ENCODE peak calls at places on chromosome 4, in four cellular contexts. X, Y, N and L are unnamed samples.
A peak's percentile ranks its signal among the peaks of the same experiment; 100 is the strongest.

GRCh38 chr4:90951037-90951436 is 823.8 kb downstream of the CCSER1 start:
- DNase-seq in X (no peak), Y (peak; percentile 66), N (peak; percentile 36), L (peak; percentile 20)

GRCh38 chr4:179465131-179465797 is 2023.0 kb upstream of the AGA start:
- DNase-seq in X (peak; percentile 21), Y (no peak), N (no peak), L (no peak)

GRCh38 chr4:55637272-55637820 is 1.2 kb upstream of the NMU start:
- DNase-seq in X (peak; percentile 52), Y (no peak), N (no peak), L (no peak)

GRCh38 chr4:1233641-1234277 is 15.2 kb downstream of the CTBP1 start:
- DNase-seq in X (no peak), Y (no peak), N (no peak), L (no peak)

GRCh38 chr4:89752932-89753598 is 83.9 kb downstream of the SNCA start:
- DNase-seq in X (no peak), Y (no peak), N (no peak), L (peak; percentile 21)

GRCh38 chr4:81758865-81759264 is 287.2 kb upstream of the RASGEF1B start:
- DNase-seq in X (no peak), Y (no peak), N (no peak), L (no peak)

GRCh38 chr4:39228377-39228776 is 46.0 kb downstream of the WDR19 start:
- DNase-seq in X (no peak), Y (no peak), N (no peak), L (no peak)

GRCh38 chr4:95761441-95761840 is 78.5 kb upstream of the PDHA2 start:
- DNase-seq in X (no peak), Y (peak; percentile 1), N (no peak), L (no peak)

GRCh38 chr4:140806175-140806574 is 50.0 kb upstream of the TBC1D9 start:
- DNase-seq in X (no peak), Y (no peak), N (no peak), L (no peak)

GRCh38 chr4:142088906-142089305 is 452.5 kb downstream of the IL15 start:
- DNase-seq in X (no peak), Y (no peak), N (no peak), L (no peak)

GRCh38 chr4:142092941-142093340 is 456.6 kb downstream of the IL15 start:
- DNase-seq in X (no peak), Y (no peak), N (no peak), L (no peak)

GRCh38 chr4:142095886-142096605 is 459.7 kb downstream of the IL15 start:
- DNase-seq in X (no peak), Y (peak; percentile 90), N (no peak), L (no peak)

GRCh38 chr4:142091085-142091513 is 454.7 kb downstream of the IL15 start:
- DNase-seq in X (no peak), Y (no peak), N (no peak), L (no peak)

GRCh38 chr4:142091691-142092182 is 455.4 kb downstream of the IL15 start:
- DNase-seq in X (no peak), Y (peak; percentile 48), N (no peak), L (no peak)
- TF ChIP-seq SP1 in X (no peak), Y (peak; percentile 64), N (no peak), L (no peak)

DNA sequence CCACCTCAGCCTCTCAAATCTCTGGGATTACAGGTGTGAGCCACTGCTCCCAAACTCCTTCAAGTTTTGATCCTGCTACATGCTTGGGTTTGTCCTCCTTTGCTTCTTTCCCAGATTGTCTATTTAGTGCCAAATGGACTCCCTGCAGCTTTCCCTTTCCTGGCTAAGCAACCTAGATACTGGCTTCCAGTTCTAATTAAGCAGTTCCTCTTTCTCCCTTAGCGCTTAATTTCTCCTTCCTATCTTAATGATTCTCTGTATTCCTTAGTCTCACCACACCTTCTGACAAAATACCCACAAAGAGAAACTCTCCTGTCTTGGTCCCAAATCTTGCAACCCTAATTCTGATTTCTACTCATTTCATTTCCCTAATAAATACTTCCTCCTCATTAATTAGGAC is 7.8 kb downstream of the RXFP1 start:
- DNase-seq in X (no peak), Y (no peak), N (no peak), L (no peak)
- TF ChIP-seq SP1 in X (no peak), Y (no peak), N (no peak), L (no peak)

GRCh38 chr4:53273726-53274125 is 92.1 kb downstream of the SCFD2 start:
- DNase-seq in X (no peak), Y (no peak), N (no peak), L (no peak)
- TF ChIP-seq SP1 in X (no peak), Y (no peak), N (no peak), L (no peak)

GRCh38 chr4:154464654-154465053 is 26.9 kb downstream of the DCHS2 start:
- DNase-seq in X (no peak), Y (no peak), N (no peak), L (no peak)
- TF ChIP-seq SP1 in X (no peak), Y (no peak), N (no peak), L (no peak)